ENCODE peak calls at places on chromosomes 7 and 10, in four cellular contexts. R is stomach, D is H1, O is adrenal gland. Z is an unnamed sample.

GRCh38 chr7:111401516-111401915 is 160.8 kb downstream of the IMMP2L start:
- DNase-seq in R (no peak), D (no peak), O (no peak), Z (no peak)

GRCh38 chr10:103783686-103784085 is 71.7 kb downstream of the SH3PXD2A start:
- DNase-seq in R (no peak), D (no peak), O (no peak), Z (no peak)

GRCh38 chr10:104641150-104642000 is at the start of gene SORCS3:
- DNase-seq in R (no peak), D (peak; percentile 73), O (no peak), Z (no peak)

GRCh38 chr10:48805848-48806247 is 121.2 kb downstream of the WDFY4 start:
- DNase-seq in R (no peak), D (no peak), O (no peak), Z (no peak)

GRCh38 chr10:126646101-126646500 is 24.4 kb downstream of the C10orf90 start:
- DNase-seq in R (no peak), D (no peak), O (no peak), Z (no peak)

GRCh38 chr10:43211431-43212042 is 55.3 kb downstream of the RASGEF1A start:
- DNase-seq in R (no peak), D (no peak), O (no peak), Z (peak; percentile 39)

GRCh38 chr10:88390041-88390440 is 193.1 kb downstream of the RNLS start:
- DNase-seq in R (no peak), D (no peak), O (no peak), Z (no peak)

GRCh38 chr10:74620626-74621025 is 205.8 kb upstream of the KAT6B start:
- DNase-seq in R (no peak), D (no peak), O (no peak), Z (no peak)

GRCh38 chr7:17689361-17689760 is 250.9 kb downstream of the SNX13 start:
- DNase-seq in R (no peak), D (no peak), O (no peak), Z (no peak)

GRCh38 chr10:30988831-30989458 is 42.7 kb downstream of the ZNF438 start:
- DNase-seq in R (no peak), D (no peak), O (no peak), Z (no peak)

GRCh38 chr7:7913506-7913905 is 55.1 kb upstream of the GLCCI1 start:
- DNase-seq in R (no peak), D (no peak), O (no peak), Z (no peak)

GRCh38 chr10:68800196-68800595 is 27.1 kb upstream of the STOX1 start:
- DNase-seq in R (no peak), D (no peak), O (no peak), Z (no peak)

GRCh38 chr7:79647711-79648110 is 194.2 kb upstream of the MAGI2 start:
- DNase-seq in R (no peak), D (no peak), O (no peak), Z (no peak)

GRCh38 chr7:73901231-73901822 is 40.4 kb downstream of the TMEM270 start:
- DNase-seq in R (no peak), D (no peak), O (no peak), Z (no peak)

GRCh38 chr10:73950569-73950968 is 39.6 kb downstream of the PLAU start:
- DNase-seq in R (no peak), D (peak; percentile 64), O (no peak), Z (no peak)

GRCh38 chr10:11697718-11698527 is 44.3 kb upstream of the ECHDC3 start:
- DNase-seq in R (no peak), D (no peak), O (no peak), Z (no peak)

GRCh38 chr7:130901209-130901783 is 167.3 kb upstream of the KLF14 start:
- DNase-seq in R (peak; percentile 65), D (no peak), O (peak; percentile 63), Z (peak; percentile 66)

GRCh38 chr10:21313691-21314090 is 211.8 kb downstream of the SKIDA1 start:
- DNase-seq in R (no peak), D (no peak), O (no peak), Z (no peak)

GRCh38 chr10:72295330-72295910 is 21.7 kb downstream of the DDIT4 start:
- DNase-seq in R (no peak), D (no peak), O (no peak), Z (no peak)

GRCh38 chr10:72298774-72299519 is 25.2 kb downstream of the DDIT4 start:
- DNase-seq in R (no peak), D (no peak), O (no peak), Z (no peak)

GRCh38 chr10:72303424-72304128 is 29.9 kb downstream of the DDIT4 start:
- DNase-seq in R (no peak), D (no peak), O (no peak), Z (no peak)

GRCh38 chr10:72297281-72297967 is 23.7 kb downstream of the DDIT4 start:
- DNase-seq in R (peak; percentile 79), D (no peak), O (peak; percentile 88), Z (peak; percentile 62)

GRCh38 chr10:72297968-72298773 is 24.4 kb downstream of the DDIT4 start:
- DNase-seq in R (peak; percentile 98), D (peak; percentile 96), O (peak; percentile 99), Z (peak; percentile 98)
- TF ChIP-seq POLR2A in R (no peak), D (no peak), O (peak; percentile 79), Z (peak; percentile 90)

DNA sequence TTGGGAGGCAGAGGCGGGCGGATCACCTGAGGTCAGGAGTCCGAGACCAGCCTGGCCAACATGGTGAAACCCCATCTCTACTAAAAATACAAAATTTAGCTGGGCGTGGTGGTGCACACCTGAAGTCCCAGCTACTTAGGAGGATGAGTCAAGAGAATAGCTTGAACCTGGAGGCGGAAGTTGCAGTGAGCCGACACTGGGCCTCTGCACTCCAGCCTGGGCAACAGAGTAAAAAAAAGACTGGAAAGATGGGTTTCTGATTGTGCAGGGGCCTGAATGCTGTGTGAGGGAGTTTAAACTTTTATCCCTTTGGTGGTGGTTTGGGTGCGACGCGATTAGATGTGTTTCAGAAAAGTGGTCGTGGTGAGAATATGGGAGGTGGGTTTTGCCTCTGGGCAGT is 1.8 kb downstream of the CHST12 start:
- DNase-seq in R (no peak), D (no peak), O (no peak), Z (no peak)
- H3K27ac ChIP-seq in R (no peak overlapping the region), D (no peak overlapping the region), O (no peak overlapping the region), Z (no peak overlapping the region)

GRCh38 chr10:116522803-116523381 is 22.8 kb upstream of the PNLIP start:
- DNase-seq in R (no peak), D (no peak), O (no peak), Z (no peak)
- TF ChIP-seq POLR2A in R (no peak), D (no peak), O (no peak), Z (no peak)

GRCh38 chr7:54967384-54967783 is 51.4 kb upstream of the EGFR start:
- DNase-seq in R (no peak), D (no peak), O (no peak), Z (peak; percentile 90)
- H3K27ac ChIP-seq in R (no peak overlapping the region), D (no peak overlapping the region), O (no peak overlapping the region), Z (peak overlapping the region; percentile 79)

GRCh38 chr10:102419561-102420442 is 834 bp upstream of the FBXL15 start:
- DNase-seq in R (peak; percentile 63), D (peak; percentile 98), O (peak; percentile 64), Z (no peak)

GRCh38 chr10:102421645-102422585 is 1.3 kb downstream of the FBXL15 start:
- DNase-seq in R (peak; percentile 67), D (peak; percentile 64), O (peak; percentile 67), Z (no peak)

GRCh38 chr10:102418612-102419560 is at the start of gene PSD:
- DNase-seq in R (no peak), D (peak; percentile 79), O (no peak), Z (no peak)

GRCh38 chr10:102420810-102421644 is at the start of gene FBXL15:
- DNase-seq in R (peak; percentile 99), D (peak; percentile 98), O (peak; percentile 99), Z (peak; percentile 97)

DNA sequence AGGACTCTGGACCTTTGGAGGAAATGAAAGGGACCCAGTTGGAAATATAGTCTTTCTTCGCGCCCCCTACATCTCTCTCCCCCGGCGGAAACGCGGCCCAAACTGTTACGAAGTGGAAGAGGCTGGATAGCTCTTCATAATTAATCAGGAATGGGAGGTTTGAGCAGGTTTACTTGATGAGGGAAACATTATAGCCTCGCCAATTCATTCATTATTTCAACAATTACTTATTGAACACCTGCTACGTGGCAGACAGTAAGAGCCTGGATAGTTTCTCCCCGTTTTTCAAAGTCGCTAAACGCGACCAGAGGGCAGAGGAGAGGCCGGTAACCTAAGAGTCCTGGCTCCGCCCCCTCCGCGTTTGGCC is 210 bp upstream of the FBXL15 start:
- DNase-seq in R (peak; percentile 89), D (no peak), O (no peak), Z (no peak)
- TF ChIP-seq POLR2A in R (no peak), D (no peak), O (peak; percentile 40), Z (no peak)

GRCh38 chr10:12828736-12829135 is 172.8 kb downstream of the CCDC3 start:
- DNase-seq in R (no peak), D (no peak), O (no peak), Z (no peak)

GRCh38 chr10:12823361-12823760 is 178.2 kb downstream of the CCDC3 start:
- DNase-seq in R (no peak), D (no peak), O (no peak), Z (no peak)

GRCh38 chr10:12826800-12827372 is 174.6 kb downstream of the CCDC3 start:
- DNase-seq in R (no peak), D (no peak), O (no peak), Z (no peak)

GRCh38 chr10:12822374-12823170 is 178.9 kb downstream of the CCDC3 start:
- DNase-seq in R (no peak), D (no peak), O (no peak), Z (no peak)

GRCh38 chr10:12825255-12825654 is 176.3 kb downstream of the CCDC3 start:
- DNase-seq in R (no peak), D (no peak), O (no peak), Z (no peak)
- H3K27ac ChIP-seq in R (no peak overlapping the region), D (no peak overlapping the region), O (no peak overlapping the region), Z (no peak overlapping the region)

DNA sequence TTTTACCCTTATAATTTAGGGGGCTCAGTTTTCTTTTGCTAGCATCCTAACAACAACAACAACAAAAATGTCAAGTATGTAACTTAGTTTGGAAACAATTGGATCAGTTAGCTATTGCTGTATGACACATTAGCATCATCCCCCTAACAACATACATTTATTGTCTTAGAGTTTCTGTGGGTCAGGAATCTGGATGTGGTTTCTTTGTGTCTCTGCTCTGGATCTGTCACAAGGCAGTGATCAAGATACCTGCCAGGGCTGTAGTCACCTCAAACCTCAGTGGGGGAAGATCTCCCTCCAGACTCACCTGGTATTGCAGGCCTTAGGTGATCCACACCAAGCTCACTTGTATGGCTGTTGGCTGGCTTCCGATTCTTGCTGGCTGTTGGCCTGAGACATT is 18.3 kb downstream of the CREB5 start:
- DNase-seq in R (no peak), D (peak; percentile 26), O (no peak), Z (no peak)
- TF ChIP-seq POLR2A in R (no peak), D (no peak), O (no peak), Z (no peak)

GRCh38 chr10:60384708-60385398 is 4.8 kb downstream of the ANK3 start:
- DNase-seq in R (no peak), D (no peak), O (peak; percentile 23), Z (peak; percentile 41)
- H3K27ac ChIP-seq in R (no peak overlapping the region), D (no peak overlapping the region), O (no peak overlapping the region), Z (no peak overlapping the region)

Z was measured in breast epithelium.